ENCODE peak calls at places on chromosomes 7 and 10, in ten cellular contexts. Y is uterus, P is WTC11, D is A549, L is endodermal cell, C is glutamatergic neuron, M is choroid plexus epithelial cell, H is GM12865, A is PC-9, F is colonic mucosa. G is an unnamed sample.

GRCh38 chr10:29804025-29804852 is 169.5 kb upstream of the SVIL start:
- DNase-seq in Y (peak; percentile 63), P (no peak), D (peak; percentile 82), L (no peak), C (no peak), M (peak; percentile 79), H (no peak), A (peak; percentile 96), F (peak; percentile 75), G (peak; percentile 98)

GRCh38 chr10:23754179-23754578 is 315.3 kb downstream of the OTUD1 start:
- DNase-seq in Y (no peak), P (no peak), D (no peak), L (no peak), C (no peak), M (no peak), H (no peak), A (no peak), F (no peak), G (peak; percentile 12)

GRCh38 chr7:44235582-44236332 is 35.0 kb downstream of the YKT6 start:
- DNase-seq in Y (no peak), P (no peak), D (no peak), L (no peak), C (peak; percentile 47), M (no peak), H (no peak), A (no peak), F (no peak), G (peak; percentile 52)

GRCh38 chr7:1571261-1571650 is 1.4 kb upstream of the PSMG3 start:
- DNase-seq in Y (no peak), P (no peak), D (no peak), L (no peak), C (no peak), M (peak; percentile 93), H (no peak), A (peak; percentile 86), F (no peak), G (peak; percentile 52)

GRCh38 chr10:95537543-95537930 is 23.6 kb downstream of the SORBS1 start:
- DNase-seq in Y (no peak), P (no peak), D (no peak), L (no peak), C (no peak), M (no peak), H (no peak), A (peak; percentile 85), F (no peak), G (no peak)

GRCh38 chr10:95236068-95236903 is 42.2 kb downstream of the ACSM6 start:
- DNase-seq in Y (no peak), P (no peak), D (no peak), L (no peak), C (no peak), M (peak; percentile 59), H (peak; percentile 94), A (peak; percentile 83), F (no peak), G (peak; percentile 66)

GRCh38 chr7:1919539-1920265 is 249.6 kb downstream of the ELFN1 start:
- DNase-seq in Y (no peak), P (no peak), D (no peak), L (no peak), C (no peak), M (no peak), H (no peak), A (no peak), F (no peak), G (no peak)

GRCh38 chr10:89342219-89342966 is 14.6 kb downstream of the IFIT3 start:
- DNase-seq in Y (peak; percentile 52), P (no peak), D (peak; percentile 28), L (no peak), C (no peak), M (peak; percentile 98), H (no peak), A (no peak), F (no peak), G (peak; percentile 81)

DNA sequence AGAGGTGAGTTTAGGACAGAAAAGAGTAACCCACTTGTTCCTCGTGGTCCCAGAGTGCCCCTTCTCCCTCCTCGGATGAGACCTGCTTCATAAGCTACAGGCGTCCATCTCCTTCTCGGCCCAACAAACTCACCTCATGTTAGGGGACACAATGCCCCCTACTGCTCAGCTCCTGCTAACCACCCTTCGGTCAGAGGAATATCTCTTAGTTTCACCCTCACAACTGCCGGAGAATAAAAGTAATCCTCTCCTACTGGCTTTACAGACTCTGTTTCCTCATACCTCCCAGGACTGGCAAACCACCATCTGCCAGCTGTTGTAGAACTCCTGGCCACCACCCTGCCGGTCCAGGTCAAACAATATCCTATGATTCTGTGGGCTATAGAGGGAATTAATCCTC is 3.2 kb downstream of the AKR1B15 start:
- DNase-seq in Y (no peak), P (peak; percentile 40), D (no peak), L (peak; percentile 73), C (no peak), M (peak; percentile 43), H (no peak), A (no peak), F (peak; percentile 44), G (peak; percentile 35)
- TF ChIP-seq CTCF in Y (no peak), P (no peak), D (peak; percentile 30), L (peak; percentile 69), C (no peak), M (peak; percentile 59), H (no peak), A (no peak), F (no peak), G (no peak)

GRCh38 chr7:72754312-72754711 is 73.7 kb downstream of the TYW1B start:
- DNase-seq in Y (no peak), P (no peak), D (no peak), L (no peak), C (no peak), M (peak; percentile 62), H (no peak), A (no peak), F (no peak), G (peak; percentile 10)

GRCh38 chr7:72751378-72751777 is 76.6 kb downstream of the TYW1B start:
- DNase-seq in Y (no peak), P (no peak), D (no peak), L (no peak), C (no peak), M (no peak), H (no peak), A (no peak), F (no peak), G (no peak)

GRCh38 chr7:72753781-72754180 is 74.2 kb downstream of the TYW1B start:
- DNase-seq in Y (no peak), P (no peak), D (no peak), L (no peak), C (no peak), M (no peak), H (no peak), A (no peak), F (no peak), G (no peak)

GRCh38 chr7:72751978-72752377 is 76.0 kb downstream of the TYW1B start:
- DNase-seq in Y (no peak), P (peak; percentile 67), D (no peak), L (peak; percentile 76), C (peak; percentile 71), M (peak; percentile 8), H (no peak), A (no peak), F (no peak), G (no peak)
- TF ChIP-seq CTCF in Y (no peak), P (no peak), D (no peak), L (peak; percentile 79), C (peak; percentile 26), M (peak; percentile 55), H (no peak), A (no peak), F (no peak), G (no peak)

GRCh38 chr7:133349101-133349500 is 96.2 kb downstream of the EXOC4 start:
- DNase-seq in Y (no peak), P (no peak), D (no peak), L (no peak), C (no peak), M (no peak), H (peak; percentile 18), A (no peak), F (no peak), G (no peak)

GRCh38 chr7:133345690-133346421 is 93.0 kb downstream of the EXOC4 start:
- DNase-seq in Y (no peak), P (peak; percentile 14), D (no peak), L (no peak), C (no peak), M (no peak), H (no peak), A (no peak), F (no peak), G (no peak)

GRCh38 chr7:133339772-133340171 is 86.9 kb downstream of the EXOC4 start:
- DNase-seq in Y (no peak), P (no peak), D (no peak), L (no peak), C (no peak), M (no peak), H (peak; percentile 2), A (no peak), F (no peak), G (no peak)

DNA sequence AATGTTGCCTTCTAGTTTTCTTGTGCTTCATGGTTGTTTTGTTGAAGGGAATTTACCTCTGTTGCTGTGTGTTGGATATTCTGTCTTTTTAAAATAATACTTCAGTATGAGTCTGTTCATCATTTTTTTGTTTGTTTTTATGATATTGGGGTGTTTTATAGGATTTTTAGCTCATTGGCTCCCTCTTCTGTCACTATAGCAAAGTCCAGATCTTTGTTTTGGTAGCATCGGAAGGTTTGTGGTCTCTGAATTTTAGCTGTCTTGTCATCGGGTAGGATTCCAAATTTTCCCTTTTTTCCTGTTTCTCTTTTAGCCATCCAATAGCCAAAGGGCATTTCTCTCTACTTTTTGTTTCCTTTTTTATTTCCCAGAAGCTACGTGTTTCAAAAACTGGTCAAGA is 91.4 kb downstream of the EXOC4 start:
- DNase-seq in Y (no peak), P (no peak), D (peak; percentile 7), L (no peak), C (no peak), M (peak; percentile 56), H (peak; percentile 1), A (no peak), F (no peak), G (peak; percentile 6)
- TF ChIP-seq CTCF in Y (no peak), P (no peak), D (peak; percentile 56), L (peak; percentile 77), C (peak; percentile 53), M (peak; percentile 67), H (peak; percentile 13), A (peak; percentile 73), F (no peak), G (peak; percentile 40)

GRCh38 chr10:9301554-9301953 is 1247.1 kb downstream of the GATA3 start:
- DNase-seq in Y (no peak), P (no peak), D (no peak), L (no peak), C (no peak), M (no peak), H (no peak), A (peak; percentile 63), F (no peak), G (no peak)

GRCh38 chr10:9299966-9300365 is 1245.5 kb downstream of the GATA3 start:
- DNase-seq in Y (no peak), P (no peak), D (no peak), L (no peak), C (no peak), M (no peak), H (no peak), A (no peak), F (no peak), G (no peak)

GRCh38 chr10:9302142-9302746 is 1247.8 kb downstream of the GATA3 start:
- DNase-seq in Y (no peak), P (no peak), D (peak; percentile 16), L (no peak), C (no peak), M (peak; percentile 73), H (peak; percentile 46), A (peak; percentile 61), F (no peak), G (peak; percentile 74)

GRCh38 chr10:9297580-9297979 is 1243.1 kb downstream of the GATA3 start:
- DNase-seq in Y (no peak), P (no peak), D (no peak), L (no peak), C (no peak), M (no peak), H (no peak), A (no peak), F (no peak), G (no peak)

GRCh38 chr10:9301148-9301547 is 1246.7 kb downstream of the GATA3 start:
- DNase-seq in Y (no peak), P (no peak), D (no peak), L (no peak), C (no peak), M (peak; percentile 8), H (no peak), A (no peak), F (no peak), G (peak; percentile 20)
- TF ChIP-seq CTCF in Y (no peak), P (no peak), D (peak; percentile 48), L (peak; percentile 59), C (no peak), M (peak; percentile 25), H (no peak), A (peak; percentile 54), F (no peak), G (peak; percentile 29)

G was measured in MCF 10A.